ENCODE peak calls at places on chromosome 16, in five cellular contexts. B is heart left ventricle, J is foreskin fibroblast, I is A549, P is gastrocnemius medialis. Q is an unnamed sample.

GRCh38 chr16:2524339-2524938 is 4.3 kb downstream of the AMDHD2 start:
- DNase-seq in B (no peak), I (no peak), J (no peak), P (no peak), Q (no peak)

GRCh38 chr16:55944377-55944802 is 69.2 kb upstream of the CES5A start:
- DNase-seq in P (peak), B (peak), I (peak), J (peak), Q (peak)

GRCh38 chr16:397135-397661 is at the start of gene NME4:
- DNase-seq in I (no peak), B (no peak), J (peak), P (no peak), Q (no peak)

GRCh38 chr16:56672761-56673536 is 3.3 kb downstream of the MT1H start:
- DNase-seq in J (peak), B (no peak), P (no peak), I (no peak), Q (no peak)

GRCh38 chr16:54073356-54073755 is 213.2 kb downstream of the IRX3 start:
- DNase-seq in I (no peak), B (no peak), P (no peak), J (no peak), Q (no peak)

GRCh38 chr16:68902376-68903345 is 59.3 kb downstream of the TANGO6 start:
- DNase-seq in B (peak), I (peak), P (peak), J (peak), Q (peak)

GRCh38 chr16:68005786-68006286 is 6.6 kb upstream of the DPEP2 start:
- DNase-seq in B (peak), P (no peak), I (no peak), J (peak), Q (peak)

GRCh38 chr16:2465653-2466415 is 5.3 kb upstream of the NTN3 start:
- DNase-seq in J (no peak), B (no peak), I (peak), P (no peak), Q (no peak)

GRCh38 chr16:84347161-84347560 is 21.2 kb upstream of the ATP2C2 start:
- DNase-seq in J (no peak), B (no peak), I (no peak), P (no peak), Q (no peak)

GRCh38 chr16:82671743-82672142 is 45.0 kb downstream of the CDH13 start:
- DNase-seq in B (no peak), P (no peak), I (no peak), J (no peak), Q (no peak)

GRCh38 chr16:1534021-1535020 is 855 bp downstream of the TMEM204 start:
- DNase-seq in P (no peak), J (peak), I (no peak), B (no peak), Q (no peak)

GRCh38 chr16:84535408-84535807 is 30.9 kb upstream of the MEAK7 start:
- DNase-seq in P (no peak), B (no peak), J (no peak), I (no peak), Q (no peak)

GRCh38 chr16:82761236-82761635 is 134.5 kb downstream of the CDH13 start:
- DNase-seq in J (peak), B (peak), P (peak), I (no peak), Q (peak)

GRCh38 chr16:24539850-24540484 is 601 bp downstream of the RBBP6 start:
- DNase-seq in I (no peak), J (peak), P (no peak), B (peak), Q (no peak)

GRCh38 chr16:85431431-85432124 is 181.5 kb upstream of the GSE1 start:
- DNase-seq in I (no peak), P (no peak), J (no peak), B (no peak), Q (no peak)

GRCh38 chr16:75792781-75793180 is 66.5 kb upstream of the CPHXL start:
- DNase-seq in I (no peak), J (no peak), B (no peak), P (no peak), Q (no peak)

GRCh38 chr16:56115817-56116576 is 75.3 kb upstream of the GNAO1 start:
- DNase-seq in J (no peak), I (no peak), P (no peak), B (no peak), Q (no peak)

GRCh38 chr16:52743702-52744101 is 196.8 kb upstream of the TOX3 start:
- DNase-seq in J (no peak), I (no peak), B (no peak), P (no peak), Q (no peak)

GRCh38 chr16:30899794-30900193 is 3.4 kb downstream of the CTF1 start:
- DNase-seq in B (no peak), P (no peak), I (no peak), J (no peak), Q (no peak)

GRCh38 chr16:50166511-50167500 is 13.7 kb downstream of the TENT4B start:
- DNase-seq in I (no peak), B (no peak), J (peak), P (no peak), Q (no peak)

GRCh38 chr16:31476305-31477219 is 4.6 kb downstream of the TGFB1I1 start:
- DNase-seq in J (no peak), I (no peak), P (no peak), B (peak), Q (peak)

GRCh38 chr16:85652431-85653221 is 36.1 kb downstream of the GINS2 start:
- DNase-seq in B (no peak), P (no peak), J (peak), I (peak), Q (no peak)

GRCh38 chr16:86073763-86074493 is 175.0 kb downstream of the IRF8 start:
- DNase-seq in J (no peak), P (no peak), B (no peak), I (no peak), Q (no peak)

GRCh38 chr16:13453325-13453724 is 466.6 kb upstream of the ERCC4 start:
- DNase-seq in B (no peak), J (peak), I (no peak), P (no peak), Q (no peak)

GRCh38 chr16:2926660-2927646 is 15.2 kb downstream of the FLYWCH1 start:
- DNase-seq in J (peak), I (peak), P (peak), B (peak), Q (peak)

GRCh38 chr16:51818342-51818944 is 667.4 kb upstream of the SALL1 start:
- DNase-seq in P (no peak), I (no peak), J (peak), B (no peak), Q (no peak)

GRCh38 chr16:899678-900060 is 71.1 kb downstream of the LMF1 start:
- DNase-seq in P (no peak), I (no peak), B (no peak), J (no peak), Q (no peak)

GRCh38 chr16:84603115-84603816 is 14.6 kb downstream of the COTL1 start:
- DNase-seq in I (peak), B (peak), P (peak), J (peak), Q (peak)

GRCh38 chr16:57377080-57377841 is 5.0 kb downstream of the CX3CL1 start:
- DNase-seq in J (no peak), B (no peak), I (peak), P (no peak), Q (no peak)

DNA sequence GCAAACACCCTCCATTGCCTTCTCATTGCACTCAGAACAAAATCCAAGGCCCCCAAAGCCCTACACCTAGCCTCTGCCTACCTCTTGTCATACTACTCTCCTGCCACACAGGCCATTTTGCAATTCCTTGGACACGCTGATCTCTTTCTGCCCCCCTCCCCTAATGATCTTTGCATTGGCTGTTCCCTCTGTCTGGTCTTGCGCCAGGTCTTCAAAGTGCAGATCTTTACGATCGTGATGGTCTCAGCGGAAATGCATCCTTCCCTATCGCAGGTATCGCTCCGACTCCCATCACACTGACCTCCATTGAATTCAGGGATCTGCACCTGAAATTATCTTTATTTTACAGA is 777 bp upstream of the MOSMO start:
- DNase-seq in J (no peak), P (no peak), I (no peak), B (no peak), Q (no peak)
- TF ChIP-seq CTCF in J (no peak), P (no peak), I (no peak), B (no peak), Q (no peak)

GRCh38 chr16:47886631-47887415 is 269.0 kb downstream of the ABCC12 start:
- DNase-seq in I (no peak), B (no peak), P (no peak), J (no peak), Q (no peak)

GRCh38 chr16:47887496-47887895 is 268.3 kb downstream of the ABCC12 start:
- DNase-seq in J (peak), I (peak), P (no peak), B (no peak), Q (no peak)

GRCh38 chr16:47885489-47885888 is 270.3 kb downstream of the ABCC12 start:
- DNase-seq in J (no peak), I (no peak), P (no peak), B (no peak), Q (no peak)

GRCh38 chr16:47888734-47889133 is 267.1 kb downstream of the ABCC12 start:
- DNase-seq in P (no peak), J (no peak), I (no peak), B (no peak), Q (no peak)

GRCh38 chr16:47888142-47888541 is 267.7 kb downstream of the ABCC12 start:
- DNase-seq in P (no peak), I (peak), B (no peak), J (peak), Q (no peak)
- H3K4me3 ChIP-seq in P (no peak), I (no peak), B (no peak), J (no peak), Q (no peak)

GRCh38 chr16:28554634-28555423 is 1.1 kb downstream of the SGF29 start:
- DNase-seq in B (no peak), P (no peak), I (no peak), J (no peak), Q (no peak)
- TF ChIP-seq CTCF in B (no peak), P (no peak), I (no peak), J (no peak), Q (no peak)

DNA sequence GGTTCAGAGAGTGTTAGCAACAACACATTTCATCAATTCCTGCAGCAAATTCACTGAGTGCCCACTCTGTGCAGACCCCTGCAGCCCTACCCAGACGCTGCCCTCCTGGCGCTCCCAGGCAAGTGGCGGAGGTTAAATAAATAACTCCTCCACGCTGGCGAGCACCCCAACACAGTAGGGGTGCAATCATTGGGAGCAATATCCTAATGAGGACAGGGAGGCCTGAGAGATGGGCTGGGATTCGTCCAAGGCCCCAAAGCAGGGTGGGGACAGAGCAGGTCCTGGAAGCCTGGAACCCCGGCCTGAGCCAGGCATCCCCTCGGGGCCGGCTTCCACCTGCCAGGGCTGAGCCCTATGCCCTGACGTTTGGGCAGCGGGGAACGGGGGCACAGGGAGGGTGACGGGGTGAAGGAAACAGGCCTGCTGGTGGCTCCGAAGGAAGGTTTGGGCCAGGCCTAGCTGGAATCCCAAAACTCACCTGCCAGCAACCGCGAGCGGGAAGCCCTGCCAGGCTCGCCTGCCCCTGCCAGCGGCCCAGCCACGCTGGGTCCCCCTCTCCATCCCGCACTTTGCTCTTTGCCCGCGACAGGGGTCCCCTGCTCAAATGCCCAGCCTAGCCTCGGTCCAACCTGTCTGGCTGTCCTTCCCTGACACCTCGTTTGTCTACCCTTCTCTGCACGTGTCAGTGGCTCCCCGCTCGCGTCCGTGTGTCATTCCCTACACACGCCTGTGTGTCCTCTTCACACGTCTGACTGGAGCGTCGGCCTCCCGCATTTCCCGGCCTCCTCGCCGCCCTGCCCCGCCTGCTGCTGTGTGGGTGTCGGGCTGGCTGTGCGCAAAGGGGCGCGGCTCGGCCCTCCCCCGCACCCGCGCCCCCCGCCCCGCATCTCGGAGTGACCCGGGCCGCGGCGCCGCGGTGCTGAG is 721 bp upstream of the BEAN1 start:
- DNase-seq in P (no peak), I (no peak), B (no peak), J (peak), Q (peak)
- H3K4me3 ChIP-seq in P (peak), I (peak), B (peak), J (peak), Q (no peak)

GRCh38 chr16:87200637-87201036 is 116.6 kb downstream of the C16orf95 start:
- DNase-seq in J (no peak), B (no peak), P (no peak), I (no peak), Q (no peak)

GRCh38 chr16:87201777-87202176 is 115.4 kb downstream of the C16orf95 start:
- DNase-seq in I (no peak), B (no peak), P (no peak), J (no peak), Q (no peak)

GRCh38 chr16:87201052-87201451 is 116.1 kb downstream of the C16orf95 start:
- DNase-seq in P (no peak), B (peak), J (peak), I (no peak), Q (no peak)

GRCh38 chr16:87203060-87203656 is 114.0 kb downstream of the C16orf95 start:
- DNase-seq in B (peak), I (peak), J (peak), P (no peak), Q (no peak)

DNA sequence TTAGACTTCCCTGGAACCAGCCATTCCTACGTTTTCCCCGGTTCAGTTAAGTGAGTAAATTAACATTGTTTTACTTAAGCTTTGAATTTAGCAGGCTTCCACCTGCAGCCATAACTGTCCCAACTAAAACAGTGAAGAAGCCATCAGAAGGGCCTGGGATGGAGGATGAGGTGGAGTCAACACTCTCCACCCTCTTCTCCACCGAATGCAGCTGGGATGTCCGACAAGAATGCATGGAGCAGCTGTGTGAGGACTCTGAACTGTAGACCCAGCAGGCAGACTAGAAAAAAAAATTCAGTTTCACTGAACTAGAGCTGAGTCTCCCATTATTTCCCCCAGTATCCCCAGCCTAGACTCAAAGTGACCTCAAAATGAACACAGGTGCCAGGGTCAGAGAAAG is 114.8 kb downstream of the C16orf95 start:
- DNase-seq in B (no peak), I (no peak), P (no peak), J (peak), Q (no peak)
- TF ChIP-seq CTCF in B (no peak), I (no peak), P (no peak), J (no peak), Q (no peak)

DNA sequence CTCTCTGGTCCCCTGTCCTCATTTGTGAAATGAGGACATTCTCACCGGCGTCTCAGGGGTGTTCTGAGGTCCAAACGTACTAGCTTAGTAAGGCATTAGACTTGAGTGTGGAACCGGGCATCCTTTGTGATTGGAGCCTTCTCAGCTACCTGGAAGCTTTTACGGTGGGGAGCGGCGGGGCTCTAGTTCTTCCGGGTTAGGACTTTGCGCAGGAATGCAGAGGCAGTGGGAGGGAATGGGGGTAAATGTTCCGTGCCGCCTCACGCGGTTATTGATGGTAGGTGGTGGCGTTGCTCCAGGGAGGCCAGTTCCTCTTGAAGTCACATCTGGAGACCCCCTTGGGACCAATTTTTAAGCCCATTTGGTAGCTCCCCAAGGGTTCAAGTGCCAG is 113.6 kb downstream of the SNX29 start:
- DNase-seq in J (no peak), B (no peak), I (no peak), P (no peak), Q (peak)
- H3K4me3 ChIP-seq in J (no peak), B (peak), I (no peak), P (peak), Q (no peak)

GRCh38 chr16:81318711-81319110 is 3.9 kb downstream of the GAN start:
- DNase-seq in J (peak), P (no peak), I (no peak), B (no peak), Q (no peak)
- TF ChIP-seq CTCF in J (no peak), P (no peak), I (no peak), B (no peak), Q (no peak)

GRCh38 chr16:46747777-46748651 is at the start of gene MYLK3:
- DNase-seq in P (no peak), I (no peak), J (no peak), B (peak), Q (peak)
- H3K4me3 ChIP-seq in P (peak), I (no peak), J (no peak), B (peak), Q (no peak)